ENCODE peak calls at places on chromosomes 12 and 14, in five cellular contexts. L is heart left ventricle; J is NCI-H1436 treated with DMSO at 0.1 percent for 48 hours; V is BJ; S is effector CD4-positive, alpha-beta T cell. M is an unnamed sample.

GRCh38 chr12:131422744-131423143 is 288.1 kb upstream of the SFSWAP start:
- DNase-seq in S (no peak), L (no peak), V (no peak), J (no peak), M (no peak)

GRCh38 chr12:24960222-24960855 is 11.4 kb upstream of the BCAT1 start:
- DNase-seq in L (no peak), V (no peak), S (no peak), J (no peak), M (no peak)

GRCh38 chr12:85575115-85576096 is 260.8 kb downstream of the RASSF9 start:
- DNase-seq in L (peak; percentile 29), J (no peak), V (no peak), S (no peak), M (peak; percentile 72)

GRCh38 chr12:116969615-116970575 is 59.1 kb downstream of the FBXW8 start:
- DNase-seq in L (peak; percentile 39), S (no peak), J (no peak), V (no peak), M (peak; percentile 97)

GRCh38 chr12:66367015-66367667 is 64.8 kb downstream of the HELB start:
- DNase-seq in J (no peak), S (no peak), L (no peak), V (no peak), M (no peak)

GRCh38 chr12:31732926-31733548 is 4.2 kb upstream of the AMN1 start:
- DNase-seq in J (no peak), L (no peak), V (peak; percentile 34), S (no peak), M (no peak)

GRCh38 chr12:69214169-69214568 is 25.2 kb upstream of the CPSF6 start:
- DNase-seq in S (no peak), V (no peak), L (no peak), J (no peak), M (no peak)

GRCh38 chr12:68932123-68932700 is 759 bp downstream of the CPM start:
- DNase-seq in J (no peak), L (no peak), V (no peak), S (no peak), M (no peak)

GRCh38 chr14:63508033-63508432 is 35.1 kb downstream of the PPP2R5E start:
- DNase-seq in V (no peak), S (no peak), J (no peak), L (no peak), M (no peak)

GRCh38 chr14:33184587-33184986 is 245.9 kb downstream of the NPAS3 start:
- DNase-seq in J (no peak), L (no peak), S (no peak), V (no peak), M (no peak)

GRCh38 chr12:62715086-62715786 is 219.7 kb downstream of the PPM1H start:
- DNase-seq in J (no peak), V (no peak), S (no peak), L (no peak), M (peak; percentile 66)

GRCh38 chr12:122190842-122191668 is 8.1 kb downstream of the LRRC43 start:
- DNase-seq in J (no peak), S (peak; percentile 31), L (no peak), V (no peak), M (peak; percentile 60)

GRCh38 chr14:32513571-32514009 is 184.5 kb downstream of the AKAP6 start:
- DNase-seq in S (no peak), L (no peak), V (no peak), J (no peak), M (peak; percentile 33)

GRCh38 chr12:41101821-41102220 is 86.3 kb upstream of the PDZRN4 start:
- DNase-seq in S (no peak), L (no peak), J (no peak), V (no peak), M (no peak)

GRCh38 chr14:55302770-55303472 is 31.7 kb downstream of the FBXO34 start:
- DNase-seq in J (no peak), V (no peak), L (no peak), S (no peak), M (no peak)

GRCh38 chr12:110022980-110023633 is 23.9 kb downstream of the ANKRD13A start:
- DNase-seq in V (peak; percentile 63), S (no peak), J (no peak), L (no peak), M (peak; percentile 66)

GRCh38 chr12:166425-167091 is 47.4 kb downstream of the SLC6A12 start:
- DNase-seq in V (no peak), J (no peak), S (no peak), L (no peak), M (no peak)

GRCh38 chr14:22748691-22749090 is 17.8 kb upstream of the OXA1L start:
- DNase-seq in S (no peak), V (no peak), L (no peak), J (no peak), M (no peak)

GRCh38 chr12:122423258-122424165 is 1.0 kb upstream of the CLIP1 start:
- DNase-seq in S (no peak), J (no peak), L (no peak), V (no peak), M (peak; percentile 67)

GRCh38 chr12:13666806-13667205 is 314.6 kb downstream of the GRIN2B start:
- DNase-seq in J (no peak), S (no peak), L (no peak), V (no peak), M (no peak)

GRCh38 chr12:50488801-50489200 is 16.0 kb upstream of the DIP2B start:
- DNase-seq in L (no peak), J (no peak), S (no peak), V (no peak), M (no peak)

GRCh38 chr12:68980476-68981212 is 47.7 kb upstream of the CPM start:
- DNase-seq in V (no peak), S (no peak), J (no peak), L (peak; percentile 12), M (no peak)

GRCh38 chr14:60327447-60328331 is 78.7 kb downstream of the PPM1A start:
- DNase-seq in J (peak; percentile 47), L (peak; percentile 28), S (no peak), V (no peak), M (peak; percentile 29)

GRCh38 chr14:105388976-105389375 is 9.4 kb upstream of the TEX22 start:
- DNase-seq in J (no peak), S (no peak), V (no peak), L (no peak), M (no peak)

GRCh38 chr14:60348211-60348610 is 99.2 kb downstream of the PPM1A start:
- DNase-seq in J (peak; percentile 75), V (no peak), L (no peak), S (no peak), M (no peak)

GRCh38 chr12:89756638-89757321 is 48.1 kb upstream of the ATP2B1 start:
- DNase-seq in J (no peak), V (peak; percentile 98), L (no peak), S (no peak), M (no peak)

GRCh38 chr12:1575799-1576401 is 18.5 kb downstream of the FBXL14 start:
- DNase-seq in V (no peak), J (no peak), S (no peak), L (no peak), M (no peak)

GRCh38 chr12:132247718-132248438 is 81.5 kb downstream of the GALNT9 start:
- DNase-seq in J (no peak), L (no peak), V (no peak), S (no peak), M (no peak)

GRCh38 chr14:71675902-71676291 is 256.3 kb upstream of the RGS6 start:
- DNase-seq in L (no peak), J (no peak), S (no peak), V (no peak), M (no peak)